ENCODE peak calls at places on chromosomes 4 and X, in eight cellular contexts. C is transverse colon, O is suprapubic skin, S is AG04450, B is right lobe of liver, J is fibroblast of mammary gland, Z is endodermal cell, T is NB4. L is an unnamed sample.

GRCh38 chr4:27764526-27764837 is 903.8 kb downstream of the STIM2 start:
- DNase-seq in B (no peak), O (no peak), C (no peak), J (no peak), T (no peak), Z (no peak), S (no peak), L (no peak)

GRCh38 chrX:155094468-155095061 is 23.3 kb downstream of the BRCC3 start:
- DNase-seq in S (no peak), B (no peak), O (no peak), J (peak; percentile 45), T (peak; percentile 48), Z (no peak), C (no peak), L (no peak)

GRCh38 chr4:16439003-16439402 is 212.7 kb upstream of the TAPT1 start:
- DNase-seq in T (no peak), O (no peak), J (peak; percentile 49), B (no peak), C (no peak), Z (no peak), S (no peak), L (peak; percentile 21)

GRCh38 chr4:156247470-156247869 is 293.8 kb upstream of the CTSO start:
- DNase-seq in O (no peak), T (no peak), C (no peak), S (no peak), B (no peak), Z (no peak), J (no peak), L (no peak)

GRCh38 chr4:139511320-139511719 is 44.7 kb downstream of the SETD7 start:
- DNase-seq in T (peak; percentile 16), O (no peak), S (no peak), Z (no peak), C (no peak), J (no peak), B (no peak), L (no peak)

GRCh38 chr4:15868065-15868464 is 70.5 kb downstream of the FGFBP1 start:
- DNase-seq in B (no peak), T (peak; percentile 64), S (no peak), Z (no peak), J (peak; percentile 40), C (no peak), O (no peak), L (no peak)

GRCh38 chr4:150952167-150952845 is 62.8 kb downstream of the LRBA start:
- DNase-seq in T (no peak), Z (no peak), C (no peak), J (no peak), S (no peak), B (no peak), O (no peak), L (no peak)

GRCh38 chr4:73945674-73946449 is 36.0 kb downstream of the PF4 start:
- DNase-seq in O (no peak), J (no peak), S (no peak), C (no peak), B (no peak), T (no peak), Z (no peak), L (no peak)

GRCh38 chrX:101257448-101258259 is 33.5 kb downstream of the TAF7L start:
- DNase-seq in T (peak; percentile 1), Z (no peak), J (peak; percentile 64), C (no peak), O (no peak), B (no peak), S (peak; percentile 26), L (no peak)

GRCh38 chr4:84058201-84058600 is 440.9 kb downstream of the NKX6-1 start:
- DNase-seq in Z (no peak), B (no peak), J (no peak), T (no peak), O (no peak), S (no peak), C (no peak), L (no peak)

GRCh38 chr4:72505314-72505744 is 63.7 kb downstream of the ADAMTS3 start:
- DNase-seq in S (peak; percentile 26), J (peak; percentile 69), O (no peak), T (peak; percentile 44), C (no peak), Z (peak; percentile 77), B (peak; percentile 31), L (no peak)

GRCh38 chr4:175770555-175770954 is 41.5 kb downstream of the GPM6A start:
- DNase-seq in J (peak; percentile 2), T (no peak), O (no peak), Z (no peak), C (no peak), B (no peak), S (no peak), L (no peak)
- H3K4me3 ChIP-seq in J (no peak overlapping the region), T (peak overlapping the region; percentile 75), O (no peak overlapping the region), Z (no peak overlapping the region), C (no peak overlapping the region), B (peak overlapping the region; percentile 21), S (no peak overlapping the region), L (peak overlapping the region; percentile 30)

GRCh38 chr4:55938501-55938900 is 10.2 kb upstream of the CEP135 start:
- DNase-seq in Z (no peak), T (no peak), O (no peak), B (no peak), C (no peak), J (no peak), S (no peak), L (no peak)

GRCh38 chr4:55947254-55947882 is 1.4 kb upstream of the CEP135 start:
- DNase-seq in B (no peak), S (no peak), T (peak; percentile 87), C (peak; percentile 13), Z (no peak), J (no peak), O (no peak), L (no peak)

GRCh38 chr4:55939437-55939836 is 9.3 kb upstream of the CEP135 start:
- DNase-seq in T (no peak), O (no peak), C (no peak), S (no peak), Z (no peak), J (no peak), B (no peak), L (no peak)

DNA sequence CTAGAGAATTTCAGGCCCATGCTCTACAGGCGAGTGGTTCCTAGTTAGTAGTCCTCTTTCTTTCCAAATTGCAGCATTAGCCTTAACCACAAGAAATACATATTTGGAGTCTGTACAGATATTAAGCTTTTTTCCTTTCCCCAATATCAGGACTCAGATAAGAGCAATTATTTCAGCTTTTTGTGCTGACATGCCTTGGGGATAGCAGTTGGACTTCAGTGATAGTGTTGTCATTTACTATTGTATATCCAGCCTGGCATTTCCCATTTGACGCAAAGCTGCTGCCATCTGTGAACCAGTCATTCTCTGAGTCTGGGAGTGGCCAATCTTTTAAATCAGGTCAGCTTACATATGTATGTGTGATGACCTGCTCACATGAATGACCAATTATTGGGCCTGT is 6.9 kb upstream of the CEP135 start:
- DNase-seq in S (no peak), B (no peak), Z (no peak), O (no peak), T (no peak), J (no peak), C (no peak), L (no peak)
- TF ChIP-seq CTCF in S (no peak), B (no peak), Z (no peak), O (no peak), T (no peak), J (no peak), C (no peak), L (no peak)

DNA sequence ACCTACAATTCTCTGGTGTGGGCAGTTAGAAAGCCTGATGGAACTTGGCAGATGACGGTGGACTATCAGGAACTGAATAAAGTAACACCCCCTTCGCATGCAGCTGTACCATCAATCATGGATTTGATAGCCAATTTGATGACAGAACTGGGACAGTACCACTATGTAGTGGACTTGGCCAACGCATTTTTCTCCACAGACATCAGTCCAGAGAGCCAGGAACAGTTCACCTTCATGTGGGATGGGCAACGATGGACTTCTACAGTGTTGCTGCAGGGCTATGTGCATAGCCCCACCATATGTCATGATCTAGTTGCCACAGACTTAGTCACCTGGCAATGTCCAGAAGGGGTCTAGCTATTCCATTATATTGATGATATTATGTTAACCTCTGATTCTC is 54.5 kb upstream of the CCDC149 start:
- DNase-seq in Z (no peak), S (no peak), O (no peak), J (no peak), B (no peak), C (no peak), T (no peak), L (no peak)
- H3K4me3 ChIP-seq in Z (no peak overlapping the region), S (no peak overlapping the region), O (no peak overlapping the region), J (no peak overlapping the region), B (no peak overlapping the region), C (no peak overlapping the region), T (no peak overlapping the region), L (no peak overlapping the region)

GRCh38 chrX:18931972-18932371 is 51.9 kb downstream of the PHKA2 start:
- DNase-seq in J (peak; percentile 35), T (peak; percentile 45), O (no peak), C (no peak), Z (peak; percentile 51), B (no peak), S (no peak), L (no peak)
- TF ChIP-seq CTCF in J (peak; percentile 34), T (peak; percentile 33), O (no peak), C (no peak), Z (peak; percentile 73), B (peak; percentile 28), S (peak; percentile 53), L (peak; percentile 53)

GRCh38 chr4:185270885-185271284 is 61.5 kb downstream of the SNX25 start:
- DNase-seq in J (no peak), S (no peak), Z (no peak), C (no peak), T (no peak), O (no peak), B (no peak), L (no peak)
- H3K4me3 ChIP-seq in J (no peak overlapping the region), S (no peak overlapping the region), Z (no peak overlapping the region), C (no peak overlapping the region), T (no peak overlapping the region), O (no peak overlapping the region), B (no peak overlapping the region), L (no peak overlapping the region)

L was measured in AG09309.